ENCODE peak calls at places on chromosomes 11 and 22, in nine cellular contexts. One of them, this sample, is unnamed.

GRCh38 chr11:64371201-64371600 is 12.2 kb downstream of the RPS6KA4 start:
- DNase-seq in HCT116: no peak
- DNase-seq in RWPE1: no peak
- DNase-seq in HFF-Myc: no peak
- DNase-seq in foreskin fibroblast: no peak
- DNase-seq in IMR-90: no peak
- DNase-seq in GM13977: no peak
- DNase-seq in dorsolateral prefrontal cortex: no peak
- DNase-seq in epithelial cell of esophagus: no peak
- DNase-seq in this sample: no peak

GRCh38 chr11:96145163-96145585 is 197.8 kb downstream of the MAML2 start:
- DNase-seq in IMR-90: no peak
- DNase-seq in HCT116: no peak
- DNase-seq in RWPE1: no peak
- DNase-seq in HFF-Myc: no peak
- DNase-seq in dorsolateral prefrontal cortex: no peak
- DNase-seq in GM13977: no peak
- DNase-seq in epithelial cell of esophagus: no peak
- DNase-seq in foreskin fibroblast: no peak
- DNase-seq in this sample: no peak

GRCh38 chr11:488579-488978 is 18.5 kb downstream of the RNH1 start:
- DNase-seq in HFF-Myc: no peak
- DNase-seq in foreskin fibroblast: no peak
- DNase-seq in RWPE1: no peak
- DNase-seq in dorsolateral prefrontal cortex: no peak
- DNase-seq in epithelial cell of esophagus: no peak
- DNase-seq in GM13977: no peak
- DNase-seq in HCT116: no peak
- DNase-seq in IMR-90: no peak
- DNase-seq in this sample: no peak

GRCh38 chr11:35083181-35084061 is 55.5 kb upstream of the CD44 start:
- DNase-seq in RWPE1: peak
- DNase-seq in GM13977: peak
- DNase-seq in epithelial cell of esophagus: peak
- DNase-seq in foreskin fibroblast: peak
- DNase-seq in IMR-90: peak
- DNase-seq in HFF-Myc: peak
- DNase-seq in HCT116: peak
- DNase-seq in dorsolateral prefrontal cortex: peak
- DNase-seq in this sample: peak

GRCh38 chr11:10355257-10355661 is 50.4 kb downstream of the ADM start:
- DNase-seq in IMR-90: no peak
- DNase-seq in HFF-Myc: no peak
- DNase-seq in HCT116: no peak
- DNase-seq in GM13977: no peak
- DNase-seq in foreskin fibroblast: peak
- DNase-seq in dorsolateral prefrontal cortex: no peak
- DNase-seq in epithelial cell of esophagus: peak
- DNase-seq in RWPE1: no peak
- DNase-seq in this sample: peak

GRCh38 chr11:93225642-93226041 is 27.9 kb upstream of the SLC36A4 start:
- DNase-seq in epithelial cell of esophagus: peak
- DNase-seq in HCT116: peak
- DNase-seq in IMR-90: peak
- DNase-seq in foreskin fibroblast: peak
- DNase-seq in GM13977: peak
- DNase-seq in dorsolateral prefrontal cortex: no peak
- DNase-seq in RWPE1: peak
- DNase-seq in HFF-Myc: no peak
- DNase-seq in this sample: no peak

GRCh38 chr11:36056160-36056751 is 112.4 kb downstream of the LDLRAD3 start:
- DNase-seq in dorsolateral prefrontal cortex: no peak
- DNase-seq in HFF-Myc: no peak
- DNase-seq in HCT116: no peak
- DNase-seq in GM13977: peak
- DNase-seq in RWPE1: no peak
- DNase-seq in epithelial cell of esophagus: peak
- DNase-seq in foreskin fibroblast: no peak
- DNase-seq in IMR-90: peak
- DNase-seq in this sample: no peak

GRCh38 chr11:15519124-15519791 is 404.5 kb downstream of the INSC start:
- DNase-seq in GM13977: no peak
- DNase-seq in HCT116: no peak
- DNase-seq in RWPE1: no peak
- DNase-seq in IMR-90: no peak
- DNase-seq in foreskin fibroblast: no peak
- DNase-seq in dorsolateral prefrontal cortex: no peak
- DNase-seq in HFF-Myc: no peak
- DNase-seq in epithelial cell of esophagus: no peak
- DNase-seq in this sample: no peak

GRCh38 chr11:87097582-87097981 is 59.8 kb downstream of the TMEM135 start:
- DNase-seq in IMR-90: peak
- DNase-seq in HFF-Myc: no peak
- DNase-seq in epithelial cell of esophagus: peak
- DNase-seq in RWPE1: peak
- DNase-seq in foreskin fibroblast: no peak
- DNase-seq in dorsolateral prefrontal cortex: no peak
- DNase-seq in GM13977: peak
- DNase-seq in HCT116: peak
- DNase-seq in this sample: peak

GRCh38 chr22:49381595-49382450 is 445.9 kb downstream of the BRD1 start:
- DNase-seq in GM13977: no peak
- DNase-seq in HFF-Myc: no peak
- DNase-seq in RWPE1: no peak
- DNase-seq in HCT116: no peak
- DNase-seq in foreskin fibroblast: no peak
- DNase-seq in epithelial cell of esophagus: no peak
- DNase-seq in IMR-90: no peak
- DNase-seq in dorsolateral prefrontal cortex: peak
- DNase-seq in this sample: no peak

GRCh38 chr22:49589811-49590210 is 237.9 kb downstream of the BRD1 start:
- DNase-seq in IMR-90: no peak
- DNase-seq in HCT116: no peak
- DNase-seq in GM13977: no peak
- DNase-seq in dorsolateral prefrontal cortex: no peak
- DNase-seq in epithelial cell of esophagus: no peak
- DNase-seq in foreskin fibroblast: no peak
- DNase-seq in RWPE1: no peak
- DNase-seq in HFF-Myc: no peak
- DNase-seq in this sample: no peak

GRCh38 chr22:50206599-50206998 is 5.8 kb downstream of the SELENOO start:
- DNase-seq in dorsolateral prefrontal cortex: no peak
- DNase-seq in RWPE1: no peak
- DNase-seq in HCT116: no peak
- DNase-seq in epithelial cell of esophagus: peak
- DNase-seq in IMR-90: peak
- DNase-seq in GM13977: no peak
- DNase-seq in foreskin fibroblast: peak
- DNase-seq in HFF-Myc: peak
- DNase-seq in this sample: no peak

GRCh38 chr11:86787651-86788050 is 12.7 kb upstream of the PRSS23 start:
- DNase-seq in IMR-90: no peak
- DNase-seq in RWPE1: no peak
- DNase-seq in foreskin fibroblast: no peak
- DNase-seq in epithelial cell of esophagus: peak
- DNase-seq in HCT116: no peak
- DNase-seq in GM13977: no peak
- DNase-seq in HFF-Myc: no peak
- DNase-seq in dorsolateral prefrontal cortex: no peak
- DNase-seq in this sample: no peak

GRCh38 chr11:100574894-100575769 is 112.0 kb upstream of the ARHGAP42 start:
- DNase-seq in HFF-Myc: no peak
- DNase-seq in GM13977: no peak
- DNase-seq in HCT116: peak
- DNase-seq in epithelial cell of esophagus: peak
- DNase-seq in dorsolateral prefrontal cortex: no peak
- DNase-seq in foreskin fibroblast: peak
- DNase-seq in RWPE1: no peak
- DNase-seq in IMR-90: peak
- DNase-seq in this sample: no peak
- TF ChIP-seq CTCF in HFF-Myc: no peak
- TF ChIP-seq CTCF in GM13977: no peak
- TF ChIP-seq CTCF in HCT116: peak
- TF ChIP-seq CTCF in epithelial cell of esophagus: peak
- TF ChIP-seq CTCF in dorsolateral prefrontal cortex: peak
- TF ChIP-seq CTCF in foreskin fibroblast: peak
- TF ChIP-seq CTCF in RWPE1: peak
- TF ChIP-seq CTCF in IMR-90: peak
- TF ChIP-seq CTCF in this sample: peak

DNA sequence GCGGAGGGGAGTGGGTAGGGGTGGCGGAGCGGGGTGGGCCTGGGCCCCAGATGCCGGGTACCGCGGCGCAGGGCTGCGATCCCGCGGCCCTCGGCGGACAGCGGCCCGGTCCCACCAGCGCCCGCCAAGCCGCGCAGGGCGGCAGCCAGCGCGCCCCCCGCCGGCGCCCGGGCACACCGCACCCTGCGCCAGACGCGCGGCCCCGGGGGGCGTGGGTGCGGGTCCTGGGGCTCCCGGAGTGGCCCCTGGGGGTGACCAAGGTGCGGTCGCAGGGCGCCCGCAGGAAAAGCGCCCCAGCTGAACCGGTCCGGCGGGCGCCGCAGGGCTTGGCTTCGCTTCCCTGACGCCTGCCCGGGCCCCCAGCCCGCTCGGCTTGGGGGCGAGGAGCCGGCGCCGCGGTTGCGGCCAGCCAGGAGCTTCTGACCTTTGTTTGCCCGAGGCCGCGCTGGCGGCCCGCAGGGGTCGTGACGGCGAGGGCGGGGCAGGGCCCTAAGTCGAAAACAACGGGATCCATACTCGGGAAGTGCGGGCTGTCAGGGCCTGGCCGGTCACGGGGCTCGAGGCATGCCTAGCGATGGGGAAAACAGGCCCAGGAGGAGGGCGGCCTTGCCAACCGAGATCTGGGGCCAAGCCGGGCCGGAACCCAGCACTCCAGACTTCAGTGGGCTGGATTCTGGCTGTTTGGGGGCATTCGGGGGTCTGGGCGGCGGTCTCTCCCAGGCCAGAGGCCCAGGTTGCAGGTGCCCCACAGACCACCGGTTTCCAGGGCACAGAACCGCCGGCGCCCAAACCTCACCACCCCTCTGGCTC is 581 bp upstream of the AP5B1 start:
- DNase-seq in HFF-Myc: no peak
- DNase-seq in foreskin fibroblast: no peak
- DNase-seq in HCT116: no peak
- DNase-seq in epithelial cell of esophagus: no peak
- DNase-seq in GM13977: peak
- DNase-seq in IMR-90: no peak
- DNase-seq in RWPE1: no peak
- DNase-seq in dorsolateral prefrontal cortex: no peak
- DNase-seq in this sample: no peak
- TF ChIP-seq CTCF in HFF-Myc: no peak
- TF ChIP-seq CTCF in foreskin fibroblast: no peak
- TF ChIP-seq CTCF in HCT116: no peak
- TF ChIP-seq CTCF in epithelial cell of esophagus: no peak
- TF ChIP-seq CTCF in GM13977: peak
- TF ChIP-seq CTCF in IMR-90: peak
- TF ChIP-seq CTCF in RWPE1: peak
- TF ChIP-seq CTCF in dorsolateral prefrontal cortex: peak
- TF ChIP-seq CTCF in this sample: no peak

GRCh38 chr11:103031834-103032233 is 60.1 kb downstream of the DCUN1D5 start:
- DNase-seq in epithelial cell of esophagus: no peak
- DNase-seq in IMR-90: peak
- DNase-seq in dorsolateral prefrontal cortex: no peak
- DNase-seq in HFF-Myc: no peak
- DNase-seq in RWPE1: no peak
- DNase-seq in GM13977: no peak
- DNase-seq in foreskin fibroblast: no peak
- DNase-seq in HCT116: no peak
- DNase-seq in this sample: no peak

GRCh38 chr11:103035216-103035615 is 56.7 kb downstream of the DCUN1D5 start:
- DNase-seq in IMR-90: no peak
- DNase-seq in epithelial cell of esophagus: no peak
- DNase-seq in HFF-Myc: no peak
- DNase-seq in foreskin fibroblast: no peak
- DNase-seq in GM13977: no peak
- DNase-seq in RWPE1: no peak
- DNase-seq in dorsolateral prefrontal cortex: no peak
- DNase-seq in HCT116: no peak
- DNase-seq in this sample: no peak

GRCh38 chr11:103035656-103036434 is 56.1 kb downstream of the DCUN1D5 start:
- DNase-seq in foreskin fibroblast: peak
- DNase-seq in dorsolateral prefrontal cortex: no peak
- DNase-seq in IMR-90: peak
- DNase-seq in RWPE1: peak
- DNase-seq in HFF-Myc: peak
- DNase-seq in HCT116: peak
- DNase-seq in GM13977: peak
- DNase-seq in epithelial cell of esophagus: peak
- DNase-seq in this sample: peak
- TF ChIP-seq CTCF in foreskin fibroblast: peak
- TF ChIP-seq CTCF in dorsolateral prefrontal cortex: peak
- TF ChIP-seq CTCF in IMR-90: peak
- TF ChIP-seq CTCF in RWPE1: peak
- TF ChIP-seq CTCF in HFF-Myc: peak
- TF ChIP-seq CTCF in HCT116: peak
- TF ChIP-seq CTCF in GM13977: peak
- TF ChIP-seq CTCF in epithelial cell of esophagus: peak
- TF ChIP-seq CTCF in this sample: peak

GRCh38 chr22:45804986-45805325 is 133.3 kb downstream of the ATXN10 start:
- DNase-seq in HFF-Myc: peak
- DNase-seq in epithelial cell of esophagus: peak
- DNase-seq in foreskin fibroblast: peak
- DNase-seq in GM13977: no peak
- DNase-seq in IMR-90: peak
- DNase-seq in dorsolateral prefrontal cortex: no peak
- DNase-seq in HCT116: peak
- DNase-seq in RWPE1: peak
- DNase-seq in this sample: peak

GRCh38 chr22:45804319-45804985 is 132.8 kb downstream of the ATXN10 start:
- DNase-seq in RWPE1: no peak
- DNase-seq in epithelial cell of esophagus: no peak
- DNase-seq in dorsolateral prefrontal cortex: no peak
- DNase-seq in GM13977: no peak
- DNase-seq in foreskin fibroblast: no peak
- DNase-seq in HFF-Myc: no peak
- DNase-seq in IMR-90: no peak
- DNase-seq in HCT116: no peak
- DNase-seq in this sample: no peak

GRCh38 chr22:45807156-45807915 is 135.7 kb downstream of the ATXN10 start:
- DNase-seq in dorsolateral prefrontal cortex: no peak
- DNase-seq in HCT116: no peak
- DNase-seq in HFF-Myc: no peak
- DNase-seq in foreskin fibroblast: no peak
- DNase-seq in epithelial cell of esophagus: no peak
- DNase-seq in IMR-90: peak
- DNase-seq in GM13977: no peak
- DNase-seq in RWPE1: no peak
- DNase-seq in this sample: no peak

GRCh38 chr22:45805413-45805812 is 133.8 kb downstream of the ATXN10 start:
- DNase-seq in dorsolateral prefrontal cortex: no peak
- DNase-seq in RWPE1: no peak
- DNase-seq in foreskin fibroblast: no peak
- DNase-seq in HFF-Myc: no peak
- DNase-seq in IMR-90: no peak
- DNase-seq in GM13977: no peak
- DNase-seq in HCT116: no peak
- DNase-seq in epithelial cell of esophagus: peak
- DNase-seq in this sample: no peak

DNA sequence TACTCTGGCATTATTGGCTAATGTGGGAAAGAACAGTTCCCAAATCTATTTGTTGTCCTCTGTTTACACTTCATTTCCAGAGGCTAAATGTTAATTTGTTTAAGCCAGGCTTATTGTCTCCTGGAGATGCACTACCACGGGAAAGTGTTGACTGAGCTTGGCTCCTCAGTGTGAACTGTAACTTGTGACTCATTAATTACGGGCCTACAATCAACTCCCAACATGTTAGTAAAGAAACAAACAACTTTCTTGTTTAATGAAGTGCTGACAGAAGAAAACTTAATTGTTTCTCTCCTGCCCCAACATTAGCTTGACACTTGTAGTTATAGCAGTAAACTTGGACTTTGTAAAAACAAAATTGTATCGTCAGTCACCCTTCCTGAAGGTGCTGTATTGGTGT is 130.4 kb downstream of the ATXN10 start:
- DNase-seq in foreskin fibroblast: no peak
- DNase-seq in HFF-Myc: no peak
- DNase-seq in IMR-90: no peak
- DNase-seq in epithelial cell of esophagus: peak
- DNase-seq in HCT116: no peak
- DNase-seq in RWPE1: no peak
- DNase-seq in dorsolateral prefrontal cortex: no peak
- DNase-seq in GM13977: no peak
- DNase-seq in this sample: no peak
- TF ChIP-seq CTCF in foreskin fibroblast: no peak
- TF ChIP-seq CTCF in HFF-Myc: no peak
- TF ChIP-seq CTCF in IMR-90: no peak
- TF ChIP-seq CTCF in epithelial cell of esophagus: no peak
- TF ChIP-seq CTCF in HCT116: no peak
- TF ChIP-seq CTCF in RWPE1: no peak
- TF ChIP-seq CTCF in dorsolateral prefrontal cortex: no peak
- TF ChIP-seq CTCF in GM13977: no peak
- TF ChIP-seq CTCF in this sample: no peak

This sample was measured in keratinocyte.